ENCODE peak calls at places on chromosomes 4 and X, in nine cellular contexts. A is psoas muscle, M is upper lobe of right lung, B is heart right ventricle, C is GM23338, U is Peyer's patch, O is PC-3, T is left ventricle myocardium inferior, Y is hepatocyte. Z is an unnamed sample.

GRCh38 chr4:168421671-168422070 is 58.6 kb downstream of the DDX60L start:
- DNase-seq in A (no peak), M (no peak), B (no peak), C (no peak), U (no peak), O (peak; percentile 71), T (no peak), Y (peak; percentile 27), Z (no peak)

GRCh38 chrX:70422886-70423336 is at the start of gene GDPD2:
- DNase-seq in A (no peak), M (no peak), B (no peak), C (peak; percentile 77), U (no peak), O (peak; percentile 54), T (no peak), Y (peak; percentile 58), Z (no peak)

GRCh38 chrX:150766351-150767044 is 73.3 kb downstream of the MTMR1 start:
- DNase-seq in A (no peak), M (no peak), B (no peak), C (peak; percentile 28), U (no peak), O (no peak), T (no peak), Y (no peak), Z (no peak)

GRCh38 chr4:73019462-73020047 is 50.0 kb downstream of the COX18 start:
- DNase-seq in A (no peak), M (no peak), B (peak; percentile 11), C (peak; percentile 78), U (no peak), O (peak; percentile 78), T (no peak), Y (peak; percentile 74), Z (no peak)

GRCh38 chr4:156575430-156576073 is 396.0 kb downstream of the PDGFC start:
- DNase-seq in A (no peak), M (peak; percentile 33), B (no peak), C (peak; percentile 65), U (no peak), O (peak; percentile 32), T (no peak), Y (no peak), Z (no peak)

GRCh38 chr4:128782875-128783614 is 26.5 kb upstream of the JADE1 start:
- DNase-seq in A (peak; percentile 65), M (no peak), B (no peak), C (no peak), U (no peak), O (peak; percentile 3), T (no peak), Y (no peak), Z (no peak)

GRCh38 chr4:20044502-20044911 is 207.2 kb upstream of the SLIT2 start:
- DNase-seq in A (no peak), M (no peak), B (no peak), C (no peak), U (no peak), O (peak; percentile 69), T (no peak), Y (no peak), Z (no peak)

GRCh38 chr4:18109677-18110076 is 88.1 kb upstream of the LCORL start:
- DNase-seq in A (no peak), M (no peak), B (no peak), C (no peak), U (no peak), O (no peak), T (no peak), Y (no peak), Z (no peak)

GRCh38 chr4:48212165-48212564 is 57.5 kb downstream of the TEC start:
- DNase-seq in A (no peak), M (no peak), B (no peak), C (no peak), U (no peak), O (no peak), T (no peak), Y (no peak), Z (no peak)

GRCh38 chrX:39808471-39808917 is 289.3 kb downstream of the BCOR start:
- DNase-seq in A (no peak), M (no peak), B (peak; percentile 41), C (peak; percentile 24), U (no peak), O (peak; percentile 32), T (no peak), Y (peak; percentile 35), Z (no peak)

GRCh38 chr4:184448828-184449227 is 25.5 kb downstream of the IRF2 start:
- DNase-seq in A (peak; percentile 65), M (no peak), B (peak; percentile 80), C (no peak), U (peak; percentile 51), O (no peak), T (peak; percentile 52), Y (no peak), Z (no peak)

GRCh38 chr4:166065324-166065723 is 192.3 kb downstream of the TLL1 start:
- DNase-seq in A (no peak), M (no peak), B (no peak), C (no peak), U (no peak), O (no peak), T (no peak), Y (no peak), Z (no peak)

GRCh38 chrX:72714471-72714916 is 388 bp upstream of the PHKA1 start:
- DNase-seq in A (peak; percentile 90), M (peak; percentile 73), B (peak; percentile 59), C (peak; percentile 64), U (no peak), O (peak; percentile 73), T (peak; percentile 65), Y (peak; percentile 66), Z (no peak)

GRCh38 chr4:128285085-128286023 is 2.3 kb downstream of the PGRMC2 start:
- DNase-seq in A (no peak), M (no peak), B (no peak), C (no peak), U (no peak), O (peak; percentile 27), T (no peak), Y (peak; percentile 35), Z (no peak)

GRCh38 chr4:110503588-110504435 is 27.9 kb downstream of the ENPEP start:
- DNase-seq in A (no peak), M (no peak), B (no peak), C (no peak), U (no peak), O (no peak), T (peak; percentile 18), Y (no peak), Z (no peak)

GRCh38 chrX:32525234-32525633 is 686.1 kb downstream of the DMD start:
- DNase-seq in A (no peak), M (no peak), B (no peak), C (no peak), U (no peak), O (no peak), T (no peak), Y (no peak), Z (no peak)

GRCh38 chrX:32533848-32534247 is 677.5 kb downstream of the DMD start:
- DNase-seq in A (no peak), M (no peak), B (no peak), C (no peak), U (no peak), O (no peak), T (no peak), Y (no peak), Z (no peak)

GRCh38 chrX:32532282-32532681 is 679.1 kb downstream of the DMD start:
- DNase-seq in A (no peak), M (no peak), B (no peak), C (no peak), U (no peak), O (no peak), T (no peak), Y (no peak), Z (no peak)

DNA sequence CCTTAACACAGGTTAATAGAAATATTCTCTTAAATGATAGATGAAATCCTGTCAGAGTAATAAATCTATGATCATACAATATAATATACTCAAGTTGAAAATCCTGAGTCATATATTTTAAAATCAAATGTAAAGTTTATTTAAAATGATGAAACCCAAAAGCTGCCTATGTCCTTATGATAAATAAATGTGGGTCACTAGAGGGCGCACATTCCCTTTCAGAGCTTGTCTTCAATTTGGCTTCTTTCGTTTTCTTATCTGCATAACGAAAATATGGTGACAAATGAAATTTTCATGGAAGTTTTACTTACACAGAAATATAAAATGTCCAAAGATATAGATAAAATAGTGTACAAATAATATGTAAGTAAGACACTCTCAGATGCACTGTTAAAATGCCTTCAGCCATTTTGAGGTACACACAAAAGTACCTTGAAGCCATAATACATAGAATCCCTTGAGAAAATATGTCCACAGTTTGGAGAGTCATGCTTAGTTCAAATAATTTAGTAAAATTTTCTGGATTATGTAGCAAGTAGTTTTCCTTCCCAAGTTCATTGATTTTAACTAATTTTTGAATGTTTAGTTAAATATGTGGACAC is 680.4 kb downstream of the DMD start:
- DNase-seq in A (no peak), M (no peak), B (no peak), C (peak; percentile 61), U (no peak), O (peak; percentile 55), T (no peak), Y (peak; percentile 83), Z (no peak)
- TF ChIP-seq CTCF in A (peak; percentile 62), M (peak; percentile 50), B (peak; percentile 51), C (peak; percentile 60), U (peak; percentile 39), O (peak; percentile 69), T (peak; percentile 52), Y (peak; percentile 86), Z (peak; percentile 20)

DNA sequence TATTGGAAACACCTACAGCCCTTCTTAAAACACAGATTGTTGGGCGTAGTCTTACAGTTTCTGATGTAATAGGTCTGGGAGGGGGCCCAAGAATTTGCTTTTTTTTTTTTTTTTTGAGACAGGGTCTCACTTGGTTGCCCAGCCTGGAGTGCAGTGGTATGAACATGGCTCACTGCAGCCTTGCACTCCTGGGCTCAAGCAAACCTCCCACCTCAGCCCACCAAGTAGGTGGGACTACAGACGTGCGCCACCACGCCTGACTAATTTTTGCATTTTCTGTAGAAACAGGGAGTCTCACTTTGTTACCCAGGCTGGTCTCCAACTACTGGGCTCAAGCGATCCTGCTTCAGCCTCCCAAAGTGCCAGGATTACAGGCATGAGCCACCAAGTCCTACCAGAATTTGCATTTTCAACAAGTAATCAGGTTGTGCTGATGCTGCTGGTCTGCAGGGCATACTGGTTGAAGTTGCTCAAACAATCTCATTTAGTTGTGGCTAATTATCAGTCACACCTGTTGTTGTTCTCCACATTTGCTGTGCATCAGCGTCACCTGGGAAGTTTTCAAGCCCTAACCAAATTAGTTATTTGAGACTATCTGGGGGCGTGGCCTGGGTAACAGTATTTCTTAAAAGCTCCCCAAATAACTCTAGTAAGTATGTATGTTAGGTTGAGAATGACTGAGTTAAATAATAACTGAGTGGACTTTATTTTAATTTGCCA is 13.9 kb downstream of the TMEM154 start:
- DNase-seq in A (no peak), M (no peak), B (no peak), C (peak; percentile 13), U (peak; percentile 77), O (no peak), T (no peak), Y (no peak), Z (no peak)
- H3K27ac ChIP-seq in A (no peak overlapping the region), M (no peak overlapping the region), B (no peak overlapping the region), C (no peak overlapping the region), U (no peak overlapping the region), O (no peak overlapping the region), T (no peak overlapping the region), Y (no peak overlapping the region), Z (no peak overlapping the region)

GRCh38 chrX:7801706-7802105 is 41.3 kb upstream of the VCX start:
- DNase-seq in A (no peak), M (no peak), B (no peak), C (no peak), U (no peak), O (no peak), T (no peak), Y (no peak), Z (no peak)
- H3K27me3 ChIP-seq in A (no peaks in the 10 kb centered on the region), M (no peaks in the 10 kb centered on the region), B (no peaks in the 10 kb centered on the region), C (no peaks in the 10 kb centered on the region), U (no peaks in the 10 kb centered on the region), O (peaks cover 26% of the 10 kb centered on the region), T (no peaks in the 10 kb centered on the region), Y (no peaks in the 10 kb centered on the region), Z (no peaks in the 10 kb centered on the region)

GRCh38 chrX:77597090-77597489 is 149.9 kb downstream of the FGF16 start:
- DNase-seq in A (no peak), M (no peak), B (no peak), C (peak; percentile 2), U (no peak), O (peak; percentile 43), T (no peak), Y (no peak), Z (no peak)
- TF ChIP-seq CTCF in A (peak; percentile 27), M (peak; percentile 32), B (peak; percentile 38), C (no peak), U (peak; percentile 11), O (peak; percentile 58), T (peak; percentile 54), Y (peak; percentile 41), Z (no peak)

Z was measured in CD4-positive, alpha-beta T cell.